ENCODE peak calls at places on chromosome 17, in six cellular contexts. One of them, this sample, is unnamed.

GRCh38 chr17:68290268-68290954 is 516 bp downstream of the SLC16A6 start:
- DNase-seq in T-helper 17 cell: peak
- DNase-seq in cardiac fibroblast: no peak
- DNase-seq in K562: no peak
- DNase-seq in stimulated activated CD4-positive, alpha-beta T cell treated with anti-CD3 and anti-CD28 coated beads, Interleukin-1b, Interleukin-23, amount 100 ng/mL, for 1 hour: no peak
- DNase-seq in GF-D8: peak
- DNase-seq in this sample: no peak

GRCh38 chr17:50707296-50708049 is at the start of gene ANKRD40:
- DNase-seq in T-helper 17 cell: peak
- DNase-seq in cardiac fibroblast: peak
- DNase-seq in K562: peak
- DNase-seq in stimulated activated CD4-positive, alpha-beta T cell treated with anti-CD3 and anti-CD28 coated beads, Interleukin-1b, Interleukin-23, amount 100 ng/mL, for 1 hour: peak
- DNase-seq in GF-D8: peak
- DNase-seq in this sample: peak

GRCh38 chr17:67376509-67376891 is 581 bp upstream of the PITPNC1 start:
- DNase-seq in T-helper 17 cell: no peak
- DNase-seq in cardiac fibroblast: peak
- DNase-seq in K562: no peak
- DNase-seq in stimulated activated CD4-positive, alpha-beta T cell treated with anti-CD3 and anti-CD28 coated beads, Interleukin-1b, Interleukin-23, amount 100 ng/mL, for 1 hour: no peak
- DNase-seq in GF-D8: no peak
- DNase-seq in this sample: no peak

GRCh38 chr17:39104046-39104445 is 47.4 kb downstream of the PLXDC1 start:
- DNase-seq in T-helper 17 cell: no peak
- DNase-seq in cardiac fibroblast: peak
- DNase-seq in K562: peak
- DNase-seq in stimulated activated CD4-positive, alpha-beta T cell treated with anti-CD3 and anti-CD28 coated beads, Interleukin-1b, Interleukin-23, amount 100 ng/mL, for 1 hour: no peak
- DNase-seq in GF-D8: no peak
- DNase-seq in this sample: no peak

GRCh38 chr17:63911657-63912100 is 621 bp upstream of the CSHL1 start:
- DNase-seq in T-helper 17 cell: peak
- DNase-seq in cardiac fibroblast: peak
- DNase-seq in K562: peak
- DNase-seq in stimulated activated CD4-positive, alpha-beta T cell treated with anti-CD3 and anti-CD28 coated beads, Interleukin-1b, Interleukin-23, amount 100 ng/mL, for 1 hour: peak
- DNase-seq in GF-D8: no peak
- DNase-seq in this sample: no peak

GRCh38 chr17:78834571-78834970 is 6.0 kb downstream of the USP36 start:
- DNase-seq in T-helper 17 cell: no peak
- DNase-seq in cardiac fibroblast: no peak
- DNase-seq in K562: no peak
- DNase-seq in stimulated activated CD4-positive, alpha-beta T cell treated with anti-CD3 and anti-CD28 coated beads, Interleukin-1b, Interleukin-23, amount 100 ng/mL, for 1 hour: no peak
- DNase-seq in GF-D8: no peak
- DNase-seq in this sample: no peak

GRCh38 chr17:6109541-6109940 is 39.4 kb downstream of the WSCD1 start:
- DNase-seq in T-helper 17 cell: no peak
- DNase-seq in cardiac fibroblast: no peak
- DNase-seq in K562: no peak
- DNase-seq in stimulated activated CD4-positive, alpha-beta T cell treated with anti-CD3 and anti-CD28 coated beads, Interleukin-1b, Interleukin-23, amount 100 ng/mL, for 1 hour: no peak
- DNase-seq in GF-D8: no peak
- DNase-seq in this sample: no peak

GRCh38 chr17:45241315-45242011 is 19.8 kb downstream of the FMNL1 start:
- DNase-seq in T-helper 17 cell: no peak
- DNase-seq in cardiac fibroblast: no peak
- DNase-seq in K562: no peak
- DNase-seq in stimulated activated CD4-positive, alpha-beta T cell treated with anti-CD3 and anti-CD28 coated beads, Interleukin-1b, Interleukin-23, amount 100 ng/mL, for 1 hour: no peak
- DNase-seq in GF-D8: no peak
- DNase-seq in this sample: peak

GRCh38 chr17:31488264-31488981 is 96.9 kb downstream of the RAB11FIP4 start:
- DNase-seq in T-helper 17 cell: no peak
- DNase-seq in cardiac fibroblast: no peak
- DNase-seq in K562: no peak
- DNase-seq in stimulated activated CD4-positive, alpha-beta T cell treated with anti-CD3 and anti-CD28 coated beads, Interleukin-1b, Interleukin-23, amount 100 ng/mL, for 1 hour: no peak
- DNase-seq in GF-D8: no peak
- DNase-seq in this sample: no peak

GRCh38 chr17:83176956-83177583 is 97.7 kb downstream of the METRNL start:
- DNase-seq in T-helper 17 cell: no peak
- DNase-seq in cardiac fibroblast: no peak
- DNase-seq in K562: no peak
- DNase-seq in stimulated activated CD4-positive, alpha-beta T cell treated with anti-CD3 and anti-CD28 coated beads, Interleukin-1b, Interleukin-23, amount 100 ng/mL, for 1 hour: no peak
- DNase-seq in GF-D8: no peak
- DNase-seq in this sample: no peak

GRCh38 chr17:37672545-37673078 is 29.4 kb upstream of the DDX52 start:
- DNase-seq in T-helper 17 cell: no peak
- DNase-seq in cardiac fibroblast: no peak
- DNase-seq in K562: no peak
- DNase-seq in stimulated activated CD4-positive, alpha-beta T cell treated with anti-CD3 and anti-CD28 coated beads, Interleukin-1b, Interleukin-23, amount 100 ng/mL, for 1 hour: no peak
- DNase-seq in GF-D8: no peak
- DNase-seq in this sample: no peak

GRCh38 chr17:2090804-2091534 is 36.1 kb downstream of the HIC1 start:
- DNase-seq in T-helper 17 cell: no peak
- DNase-seq in cardiac fibroblast: peak
- DNase-seq in K562: no peak
- DNase-seq in stimulated activated CD4-positive, alpha-beta T cell treated with anti-CD3 and anti-CD28 coated beads, Interleukin-1b, Interleukin-23, amount 100 ng/mL, for 1 hour: no peak
- DNase-seq in GF-D8: no peak
- DNase-seq in this sample: no peak

GRCh38 chr17:21210411-21211076 is 3.4 kb downstream of the TMEM11 start:
- DNase-seq in T-helper 17 cell: no peak
- DNase-seq in cardiac fibroblast: no peak
- DNase-seq in K562: no peak
- DNase-seq in stimulated activated CD4-positive, alpha-beta T cell treated with anti-CD3 and anti-CD28 coated beads, Interleukin-1b, Interleukin-23, amount 100 ng/mL, for 1 hour: no peak
- DNase-seq in GF-D8: peak
- DNase-seq in this sample: no peak

GRCh38 chr17:40515491-40516041 is 14.1 kb upstream of the TNS4 start:
- DNase-seq in T-helper 17 cell: no peak
- DNase-seq in cardiac fibroblast: no peak
- DNase-seq in K562: no peak
- DNase-seq in stimulated activated CD4-positive, alpha-beta T cell treated with anti-CD3 and anti-CD28 coated beads, Interleukin-1b, Interleukin-23, amount 100 ng/mL, for 1 hour: no peak
- DNase-seq in GF-D8: no peak
- DNase-seq in this sample: no peak

GRCh38 chr17:5282639-5283217 is 644 bp downstream of the RABEP1 start:
- DNase-seq in T-helper 17 cell: no peak
- DNase-seq in cardiac fibroblast: peak
- DNase-seq in K562: peak
- DNase-seq in stimulated activated CD4-positive, alpha-beta T cell treated with anti-CD3 and anti-CD28 coated beads, Interleukin-1b, Interleukin-23, amount 100 ng/mL, for 1 hour: peak
- DNase-seq in GF-D8: no peak
- DNase-seq in this sample: no peak

GRCh38 chr17:27407916-27408846 is 48.1 kb upstream of the KSR1 start:
- DNase-seq in T-helper 17 cell: no peak
- DNase-seq in cardiac fibroblast: peak
- DNase-seq in K562: no peak
- DNase-seq in stimulated activated CD4-positive, alpha-beta T cell treated with anti-CD3 and anti-CD28 coated beads, Interleukin-1b, Interleukin-23, amount 100 ng/mL, for 1 hour: no peak
- DNase-seq in GF-D8: no peak
- DNase-seq in this sample: no peak

GRCh38 chr17:35486920-35487727 is 38.6 kb upstream of the SLFN13 start:
- DNase-seq in T-helper 17 cell: peak
- DNase-seq in cardiac fibroblast: peak
- DNase-seq in K562: peak
- DNase-seq in stimulated activated CD4-positive, alpha-beta T cell treated with anti-CD3 and anti-CD28 coated beads, Interleukin-1b, Interleukin-23, amount 100 ng/mL, for 1 hour: peak
- DNase-seq in GF-D8: peak
- DNase-seq in this sample: no peak

GRCh38 chr17:39576187-39576586 is 31.5 kb downstream of the NEUROD2 start:
- DNase-seq in T-helper 17 cell: no peak
- DNase-seq in cardiac fibroblast: no peak
- DNase-seq in K562: no peak
- DNase-seq in stimulated activated CD4-positive, alpha-beta T cell treated with anti-CD3 and anti-CD28 coated beads, Interleukin-1b, Interleukin-23, amount 100 ng/mL, for 1 hour: no peak
- DNase-seq in GF-D8: no peak
- DNase-seq in this sample: no peak

GRCh38 chr17:15648384-15648783 is 28.9 kb upstream of the FBXW10B start:
- DNase-seq in T-helper 17 cell: no peak
- DNase-seq in cardiac fibroblast: no peak
- DNase-seq in K562: peak
- DNase-seq in stimulated activated CD4-positive, alpha-beta T cell treated with anti-CD3 and anti-CD28 coated beads, Interleukin-1b, Interleukin-23, amount 100 ng/mL, for 1 hour: no peak
- DNase-seq in GF-D8: no peak
- DNase-seq in this sample: no peak

GRCh38 chr17:32771396-32771795 is 105.5 kb downstream of the MYO1D start:
- DNase-seq in T-helper 17 cell: no peak
- DNase-seq in cardiac fibroblast: peak
- DNase-seq in K562: no peak
- DNase-seq in stimulated activated CD4-positive, alpha-beta T cell treated with anti-CD3 and anti-CD28 coated beads, Interleukin-1b, Interleukin-23, amount 100 ng/mL, for 1 hour: no peak
- DNase-seq in GF-D8: no peak
- DNase-seq in this sample: no peak

GRCh38 chr17:731943-732787 is at the start of gene TLCD3A:
- DNase-seq in T-helper 17 cell: peak
- DNase-seq in cardiac fibroblast: peak
- DNase-seq in K562: peak
- DNase-seq in stimulated activated CD4-positive, alpha-beta T cell treated with anti-CD3 and anti-CD28 coated beads, Interleukin-1b, Interleukin-23, amount 100 ng/mL, for 1 hour: no peak
- DNase-seq in GF-D8: no peak
- DNase-seq in this sample: no peak

GRCh38 chr17:29063992-29064391 is 21.1 kb downstream of the PIPOX start:
- DNase-seq in T-helper 17 cell: no peak
- DNase-seq in cardiac fibroblast: no peak
- DNase-seq in K562: no peak
- DNase-seq in stimulated activated CD4-positive, alpha-beta T cell treated with anti-CD3 and anti-CD28 coated beads, Interleukin-1b, Interleukin-23, amount 100 ng/mL, for 1 hour: no peak
- DNase-seq in GF-D8: no peak
- DNase-seq in this sample: no peak

GRCh38 chr17:52148969-52149351 is 9.6 kb downstream of the CA10 start:
- DNase-seq in T-helper 17 cell: no peak
- DNase-seq in cardiac fibroblast: no peak
- DNase-seq in K562: no peak
- DNase-seq in stimulated activated CD4-positive, alpha-beta T cell treated with anti-CD3 and anti-CD28 coated beads, Interleukin-1b, Interleukin-23, amount 100 ng/mL, for 1 hour: no peak
- DNase-seq in GF-D8: no peak
- DNase-seq in this sample: peak

GRCh38 chr17:82367724-82368524 is 3.6 kb upstream of the UTS2R start:
- DNase-seq in T-helper 17 cell: no peak
- DNase-seq in cardiac fibroblast: no peak
- DNase-seq in K562: peak
- DNase-seq in stimulated activated CD4-positive, alpha-beta T cell treated with anti-CD3 and anti-CD28 coated beads, Interleukin-1b, Interleukin-23, amount 100 ng/mL, for 1 hour: no peak
- DNase-seq in GF-D8: no peak
- DNase-seq in this sample: no peak

GRCh38 chr17:39261286-39261685 is 35.5 kb upstream of the STAC2 start:
- DNase-seq in T-helper 17 cell: no peak
- DNase-seq in cardiac fibroblast: no peak
- DNase-seq in K562: peak
- DNase-seq in stimulated activated CD4-positive, alpha-beta T cell treated with anti-CD3 and anti-CD28 coated beads, Interleukin-1b, Interleukin-23, amount 100 ng/mL, for 1 hour: no peak
- DNase-seq in GF-D8: no peak
- DNase-seq in this sample: no peak

GRCh38 chr17:70405492-70406220 is 236.3 kb downstream of the KCNJ2 start:
- DNase-seq in T-helper 17 cell: no peak
- DNase-seq in cardiac fibroblast: peak
- DNase-seq in K562: peak
- DNase-seq in stimulated activated CD4-positive, alpha-beta T cell treated with anti-CD3 and anti-CD28 coated beads, Interleukin-1b, Interleukin-23, amount 100 ng/mL, for 1 hour: no peak
- DNase-seq in GF-D8: no peak
- DNase-seq in this sample: no peak

GRCh38 chr17:29593546-29594440 is 861 bp downstream of the ANKRD13B start:
- DNase-seq in T-helper 17 cell: peak
- DNase-seq in cardiac fibroblast: no peak
- DNase-seq in K562: peak
- DNase-seq in stimulated activated CD4-positive, alpha-beta T cell treated with anti-CD3 and anti-CD28 coated beads, Interleukin-1b, Interleukin-23, amount 100 ng/mL, for 1 hour: no peak
- DNase-seq in GF-D8: no peak
- DNase-seq in this sample: no peak

GRCh38 chr17:3796110-3796821 is 4.7 kb downstream of the ITGAE start:
- DNase-seq in T-helper 17 cell: peak
- DNase-seq in cardiac fibroblast: no peak
- DNase-seq in K562: no peak
- DNase-seq in stimulated activated CD4-positive, alpha-beta T cell treated with anti-CD3 and anti-CD28 coated beads, Interleukin-1b, Interleukin-23, amount 100 ng/mL, for 1 hour: peak
- DNase-seq in GF-D8: no peak
- DNase-seq in this sample: no peak

GRCh38 chr17:61395409-61395982 is 4.1 kb upstream of the TBX2 start:
- DNase-seq in T-helper 17 cell: no peak
- DNase-seq in cardiac fibroblast: no peak
- DNase-seq in K562: no peak
- DNase-seq in stimulated activated CD4-positive, alpha-beta T cell treated with anti-CD3 and anti-CD28 coated beads, Interleukin-1b, Interleukin-23, amount 100 ng/mL, for 1 hour: no peak
- DNase-seq in GF-D8: no peak
- DNase-seq in this sample: no peak

GRCh38 chr17:38898812-38899348 is 26.5 kb upstream of the LASP1NB start:
- DNase-seq in T-helper 17 cell: peak
- DNase-seq in cardiac fibroblast: peak
- DNase-seq in K562: peak
- DNase-seq in stimulated activated CD4-positive, alpha-beta T cell treated with anti-CD3 and anti-CD28 coated beads, Interleukin-1b, Interleukin-23, amount 100 ng/mL, for 1 hour: peak
- DNase-seq in GF-D8: peak
- DNase-seq in this sample: no peak

GRCh38 chr17:79776378-79777165 is 1.4 kb upstream of the CBX2 start:
- DNase-seq in T-helper 17 cell: no peak
- DNase-seq in cardiac fibroblast: no peak
- DNase-seq in K562: no peak
- DNase-seq in stimulated activated CD4-positive, alpha-beta T cell treated with anti-CD3 and anti-CD28 coated beads, Interleukin-1b, Interleukin-23, amount 100 ng/mL, for 1 hour: no peak
- DNase-seq in GF-D8: no peak
- DNase-seq in this sample: no peak

GRCh38 chr17:60160829-60161501 is 11.2 kb downstream of the CA4 start:
- DNase-seq in T-helper 17 cell: no peak
- DNase-seq in cardiac fibroblast: no peak
- DNase-seq in K562: no peak
- DNase-seq in stimulated activated CD4-positive, alpha-beta T cell treated with anti-CD3 and anti-CD28 coated beads, Interleukin-1b, Interleukin-23, amount 100 ng/mL, for 1 hour: no peak
- DNase-seq in GF-D8: no peak
- DNase-seq in this sample: no peak

GRCh38 chr17:57109393-57110151 is 24.5 kb downstream of the AKAP1 start:
- DNase-seq in T-helper 17 cell: no peak
- DNase-seq in cardiac fibroblast: peak
- DNase-seq in K562: no peak
- DNase-seq in stimulated activated CD4-positive, alpha-beta T cell treated with anti-CD3 and anti-CD28 coated beads, Interleukin-1b, Interleukin-23, amount 100 ng/mL, for 1 hour: no peak
- DNase-seq in GF-D8: no peak
- DNase-seq in this sample: no peak

GRCh38 chr17:58311429-58311894 is 17.1 kb downstream of the TSPOAP1 start:
- DNase-seq in T-helper 17 cell: no peak
- DNase-seq in cardiac fibroblast: no peak
- DNase-seq in K562: no peak
- DNase-seq in stimulated activated CD4-positive, alpha-beta T cell treated with anti-CD3 and anti-CD28 coated beads, Interleukin-1b, Interleukin-23, amount 100 ng/mL, for 1 hour: no peak
- DNase-seq in GF-D8: no peak
- DNase-seq in this sample: no peak

GRCh38 chr17:75778861-75779249 is 5.8 kb upstream of the UNK start:
- DNase-seq in T-helper 17 cell: peak
- DNase-seq in cardiac fibroblast: no peak
- DNase-seq in K562: no peak
- DNase-seq in stimulated activated CD4-positive, alpha-beta T cell treated with anti-CD3 and anti-CD28 coated beads, Interleukin-1b, Interleukin-23, amount 100 ng/mL, for 1 hour: no peak
- DNase-seq in GF-D8: no peak
- DNase-seq in this sample: no peak

GRCh38 chr17:44987194-44987882 is 19.2 kb upstream of the C1QL1 start:
- DNase-seq in T-helper 17 cell: no peak
- DNase-seq in cardiac fibroblast: no peak
- DNase-seq in K562: no peak
- DNase-seq in stimulated activated CD4-positive, alpha-beta T cell treated with anti-CD3 and anti-CD28 coated beads, Interleukin-1b, Interleukin-23, amount 100 ng/mL, for 1 hour: no peak
- DNase-seq in GF-D8: no peak
- DNase-seq in this sample: no peak

This sample was measured in cerebellar nuclear complex.